ENCODE peak calls at places on chromosomes 4 and X, in four cellular contexts. S, V, W and R are unnamed samples.

GRCh38 chr4:114178392-114178791 is 198.9 kb upstream of the ARSJ start:
- DNase-seq in W (no peak), S (no peak), V (no peak), R (no peak)

GRCh38 chr4:25859429-25860148 is 3.2 kb downstream of the SEL1L3 start:
- DNase-seq in V (no peak), S (no peak), W (no peak), R (no peak)

GRCh38 chrX:10529344-10529743 is 91.0 kb downstream of the MID1 start:
- DNase-seq in V (no peak), S (no peak), W (no peak), R (no peak)

GRCh38 chrX:54715621-54716020 is 82.4 kb downstream of the ITIH6 start:
- DNase-seq in V (no peak), S (no peak), W (no peak), R (no peak)

GRCh38 chr4:48901196-48901595 is 5.4 kb downstream of the OCIAD2 start:
- DNase-seq in S (no peak), W (no peak), V (no peak), R (no peak)

GRCh38 chrX:74371823-74372222 is 49.5 kb upstream of the SLC16A2 start:
- DNase-seq in S (no peak), V (no peak), W (no peak), R (no peak)

GRCh38 chr4:83851261-83852084 is 315.6 kb downstream of the GPAT3 start:
- DNase-seq in V (no peak), W (peak), S (no peak), R (peak)

GRCh38 chr4:154254999-154255398 is 236.6 kb downstream of the DCHS2 start:
- DNase-seq in S (no peak), W (no peak), V (no peak), R (no peak)

GRCh38 chr4:113311047-113311446 is 261.6 kb downstream of the ANK2 start:
- DNase-seq in V (no peak), W (no peak), S (no peak), R (no peak)

GRCh38 chr4:88008133-88008621 is 742 bp downstream of the PKD2 start:
- DNase-seq in V (no peak), S (peak), W (no peak), R (peak)

GRCh38 chr4:130028552-130028951 is 932.6 kb downstream of the C4orf33 start:
- DNase-seq in S (no peak), V (peak), W (no peak), R (no peak)

GRCh38 chr4:96343836-96344235 is 503.9 kb downstream of the PDHA2 start:
- DNase-seq in W (no peak), V (no peak), S (no peak), R (no peak)

DNA sequence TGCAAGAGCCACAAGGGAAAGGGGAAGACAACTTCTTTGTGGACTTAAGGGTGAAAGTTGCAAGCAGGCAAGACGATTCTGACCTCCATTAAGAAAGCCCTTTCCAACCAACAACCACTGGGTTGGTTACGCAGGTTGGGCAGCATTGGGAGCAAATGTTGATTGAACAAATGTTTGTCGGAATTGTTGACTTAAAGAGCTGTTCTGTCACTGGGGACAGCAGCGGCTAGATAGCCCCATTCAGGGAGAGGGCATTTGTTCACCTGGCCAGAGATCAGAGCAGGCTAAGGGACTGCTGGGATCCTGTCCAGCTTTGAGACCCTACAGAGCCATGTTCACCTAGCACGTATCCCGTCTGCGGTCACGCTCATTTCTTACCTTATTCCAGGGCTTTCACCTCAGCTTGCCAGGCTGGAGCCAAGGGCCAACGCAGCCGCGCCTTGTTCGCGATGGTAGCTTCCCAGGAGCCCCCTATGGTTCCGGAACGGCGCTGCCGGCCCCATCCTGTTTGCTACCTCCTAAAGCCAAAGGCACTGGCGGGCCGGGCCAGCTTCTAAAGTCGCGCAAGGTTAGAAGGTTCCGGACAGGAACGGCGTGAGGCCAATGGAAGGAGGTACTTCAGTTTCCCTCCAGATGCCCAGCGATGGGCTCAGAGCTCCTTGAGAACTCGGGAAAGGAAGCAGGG is 24.6 kb downstream of the F9 start:
- DNase-seq in V (no peak), W (no peak), S (no peak), R (no peak)
- TF ChIP-seq HDAC6 in V (no peak), W (no peak), S (no peak), R (no peak)

DNA sequence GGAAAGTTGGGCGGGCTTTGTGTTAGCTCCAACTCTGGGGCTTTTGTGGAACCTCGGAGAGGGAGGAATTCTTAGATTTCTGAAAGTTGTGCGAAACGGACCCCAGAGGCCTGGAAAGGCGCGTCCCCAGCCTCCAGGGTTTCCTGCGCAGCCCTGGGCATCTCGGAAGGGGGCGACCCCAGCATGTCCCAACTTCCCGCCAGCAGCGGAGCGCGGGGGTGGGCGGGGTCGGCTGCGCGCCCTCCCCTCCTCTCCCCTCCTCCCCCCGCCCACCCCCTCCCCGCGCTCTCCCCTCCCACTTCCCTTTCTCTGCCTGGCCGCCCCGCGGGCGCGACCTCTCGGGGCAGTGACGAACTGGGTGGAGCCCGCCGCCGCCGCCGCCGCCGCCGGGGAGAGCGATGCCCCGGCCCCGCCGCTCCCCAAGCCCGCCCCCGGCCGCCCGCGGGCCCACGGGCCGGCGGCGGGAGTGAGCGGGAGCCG is 16.8 kb downstream of the PTTG2 start:
- DNase-seq in V (no peak), S (peak), W (peak), R (peak)
- TF ChIP-seq HDAC6 in V (no peak), S (no peak), W (no peak), R (no peak)

GRCh38 chrX:68842351-68842750 is 13.5 kb downstream of the EFNB1 start:
- DNase-seq in V (no peak), W (no peak), S (no peak), R (no peak)

GRCh38 chrX:68841251-68842049 is 12.6 kb downstream of the EFNB1 start:
- DNase-seq in S (no peak), V (no peak), W (no peak), R (no peak)

GRCh38 chrX:68842781-68843581 is 14.2 kb downstream of the EFNB1 start:
- DNase-seq in V (no peak), W (no peak), S (no peak), R (no peak)

GRCh38 chrX:68846536-68846935 is 17.7 kb downstream of the EFNB1 start:
- DNase-seq in W (peak), V (no peak), S (no peak), R (no peak)

DNA sequence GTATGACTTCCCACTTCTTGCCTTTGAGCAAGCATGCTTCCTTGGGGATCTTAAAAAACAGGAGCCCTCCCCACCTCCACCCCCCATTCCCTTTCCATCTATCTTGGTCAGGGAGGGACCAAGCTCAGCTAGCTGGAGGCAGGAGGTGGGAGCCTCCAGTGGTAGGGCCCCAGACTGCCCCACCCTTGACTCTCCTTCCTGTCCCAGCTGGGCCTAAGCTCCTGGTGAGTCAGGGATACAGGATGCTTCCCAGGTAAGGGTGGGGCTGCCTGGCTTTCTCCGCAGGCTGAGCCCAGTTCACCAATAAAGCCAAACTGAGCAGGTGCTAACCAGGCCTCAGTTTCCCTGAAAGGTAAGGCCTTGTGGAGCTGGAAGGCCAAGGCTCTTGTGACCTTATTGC is 15.2 kb downstream of the EFNB1 start:
- DNase-seq in V (no peak), W (no peak), S (no peak), R (no peak)
- TF ChIP-seq HDAC6 in V (no peak), W (no peak), S (no peak), R (no peak)

DNA sequence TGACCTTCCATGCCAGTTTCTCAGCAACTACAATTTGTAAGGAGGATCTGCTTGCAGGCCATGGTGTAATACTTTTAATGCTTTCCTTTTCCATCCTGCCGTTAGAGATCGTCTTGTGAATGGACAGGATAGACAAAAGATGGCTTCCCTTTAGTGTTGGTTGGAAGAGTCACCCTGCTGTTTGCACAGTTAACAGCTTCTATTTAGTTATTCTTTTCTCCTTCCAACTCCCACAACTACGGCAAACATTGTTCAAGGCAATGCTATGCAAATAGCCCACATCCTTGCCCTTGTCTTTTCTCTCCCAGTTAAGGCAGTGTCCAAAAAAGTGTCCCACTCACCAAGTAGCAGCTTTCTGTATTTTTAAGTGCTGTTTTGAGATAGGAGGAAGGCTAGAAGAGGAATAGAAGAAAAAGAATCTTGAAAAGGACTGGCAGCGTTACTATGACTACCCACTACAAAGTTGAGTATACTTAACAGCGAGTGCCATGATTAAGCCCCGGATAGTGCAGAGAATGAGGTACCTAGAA is 12.1 kb upstream of the RUFY3 start:
- DNase-seq in V (no peak), W (no peak), S (no peak), R (peak)
- TF ChIP-seq HDAC6 in V (no peak), W (no peak), S (no peak), R (no peak)